ENCODE peak calls at places on chromosomes 1 and 21, in eight cellular contexts. One of them, this sample, is unnamed.

GRCh38 chr1:197042676-197043341 is 24.3 kb downstream of the F13B start:
- DNase-seq in activated T-cell treated with anti-CD3 and anti-CD28 coated beads for 24 hours: no peak
- DNase-seq in GDM1: no peak
- DNase-seq in NCI-H774: peak
- DNase-seq in pancreas: no peak
- DNase-seq in HCT116: no peak
- DNase-seq in HEK293T: no peak
- DNase-seq in posterior vena cava: no peak
- DNase-seq in this sample: no peak

GRCh38 chr1:37487619-37487984 is 13.2 kb downstream of the ZC3H12A start:
- DNase-seq in posterior vena cava: no peak
- DNase-seq in pancreas: no peak
- DNase-seq in activated T-cell treated with anti-CD3 and anti-CD28 coated beads for 24 hours: no peak
- DNase-seq in HCT116: no peak
- DNase-seq in GDM1: no peak
- DNase-seq in NCI-H774: no peak
- DNase-seq in HEK293T: no peak
- DNase-seq in this sample: no peak

GRCh38 chr1:81978945-81979344 is 178.2 kb downstream of the ADGRL2 start:
- DNase-seq in activated T-cell treated with anti-CD3 and anti-CD28 coated beads for 24 hours: no peak
- DNase-seq in HCT116: no peak
- DNase-seq in posterior vena cava: no peak
- DNase-seq in NCI-H774: no peak
- DNase-seq in GDM1: no peak
- DNase-seq in pancreas: no peak
- DNase-seq in HEK293T: no peak
- DNase-seq in this sample: no peak

GRCh38 chr1:206907304-206907991 is 10.2 kb downstream of the IL24 start:
- DNase-seq in HEK293T: peak
- DNase-seq in GDM1: no peak
- DNase-seq in pancreas: peak
- DNase-seq in posterior vena cava: peak
- DNase-seq in HCT116: no peak
- DNase-seq in NCI-H774: no peak
- DNase-seq in activated T-cell treated with anti-CD3 and anti-CD28 coated beads for 24 hours: no peak
- DNase-seq in this sample: no peak

GRCh38 chr1:51268675-51269033 is 32.6 kb downstream of the RNF11 start:
- DNase-seq in pancreas: no peak
- DNase-seq in HEK293T: no peak
- DNase-seq in activated T-cell treated with anti-CD3 and anti-CD28 coated beads for 24 hours: no peak
- DNase-seq in GDM1: no peak
- DNase-seq in posterior vena cava: no peak
- DNase-seq in NCI-H774: no peak
- DNase-seq in HCT116: no peak
- DNase-seq in this sample: no peak

GRCh38 chr1:196655494-196655893 is 3.7 kb downstream of the CFH start:
- DNase-seq in posterior vena cava: no peak
- DNase-seq in NCI-H774: no peak
- DNase-seq in GDM1: no peak
- DNase-seq in pancreas: no peak
- DNase-seq in HCT116: no peak
- DNase-seq in HEK293T: no peak
- DNase-seq in activated T-cell treated with anti-CD3 and anti-CD28 coated beads for 24 hours: no peak
- DNase-seq in this sample: no peak

GRCh38 chr1:34199927-34200326 is 23.2 kb downstream of the C1orf94 start:
- DNase-seq in NCI-H774: no peak
- DNase-seq in activated T-cell treated with anti-CD3 and anti-CD28 coated beads for 24 hours: no peak
- DNase-seq in pancreas: no peak
- DNase-seq in posterior vena cava: no peak
- DNase-seq in GDM1: no peak
- DNase-seq in HEK293T: no peak
- DNase-seq in HCT116: peak
- DNase-seq in this sample: no peak

GRCh38 chr1:60963167-60963909 is 119.0 kb upstream of the NFIA start:
- DNase-seq in GDM1: no peak
- DNase-seq in activated T-cell treated with anti-CD3 and anti-CD28 coated beads for 24 hours: no peak
- DNase-seq in pancreas: no peak
- DNase-seq in HEK293T: no peak
- DNase-seq in NCI-H774: no peak
- DNase-seq in HCT116: no peak
- DNase-seq in posterior vena cava: no peak
- DNase-seq in this sample: no peak

GRCh38 chr1:30872948-30873263 is 35.7 kb downstream of the SDC3 start:
- DNase-seq in NCI-H774: no peak
- DNase-seq in GDM1: no peak
- DNase-seq in HEK293T: no peak
- DNase-seq in posterior vena cava: no peak
- DNase-seq in activated T-cell treated with anti-CD3 and anti-CD28 coated beads for 24 hours: no peak
- DNase-seq in pancreas: no peak
- DNase-seq in HCT116: no peak
- DNase-seq in this sample: no peak

GRCh38 chr1:18557621-18558465 is 72.8 kb upstream of the PAX7 start:
- DNase-seq in HEK293T: no peak
- DNase-seq in NCI-H774: no peak
- DNase-seq in pancreas: no peak
- DNase-seq in activated T-cell treated with anti-CD3 and anti-CD28 coated beads for 24 hours: peak
- DNase-seq in GDM1: no peak
- DNase-seq in posterior vena cava: no peak
- DNase-seq in HCT116: no peak
- DNase-seq in this sample: peak

GRCh38 chr21:29209696-29210095 is 79.3 kb downstream of the MAP3K7CL start:
- DNase-seq in NCI-H774: no peak
- DNase-seq in activated T-cell treated with anti-CD3 and anti-CD28 coated beads for 24 hours: no peak
- DNase-seq in GDM1: no peak
- DNase-seq in posterior vena cava: no peak
- DNase-seq in pancreas: no peak
- DNase-seq in HEK293T: no peak
- DNase-seq in HCT116: no peak
- DNase-seq in this sample: no peak

GRCh38 chr1:153921803-153922075 is 1.0 kb downstream of the GATAD2B start:
- DNase-seq in activated T-cell treated with anti-CD3 and anti-CD28 coated beads for 24 hours: no peak
- DNase-seq in posterior vena cava: no peak
- DNase-seq in pancreas: no peak
- DNase-seq in HCT116: no peak
- DNase-seq in HEK293T: peak
- DNase-seq in GDM1: no peak
- DNase-seq in NCI-H774: no peak
- DNase-seq in this sample: peak

GRCh38 chr1:3668585-3669300 is 16.4 kb downstream of the TP73 start:
- DNase-seq in pancreas: peak
- DNase-seq in activated T-cell treated with anti-CD3 and anti-CD28 coated beads for 24 hours: no peak
- DNase-seq in posterior vena cava: peak
- DNase-seq in HCT116: peak
- DNase-seq in HEK293T: no peak
- DNase-seq in GDM1: no peak
- DNase-seq in NCI-H774: peak
- DNase-seq in this sample: peak

GRCh38 chr1:164440222-164440621 is 118.8 kb upstream of the PBX1 start:
- DNase-seq in activated T-cell treated with anti-CD3 and anti-CD28 coated beads for 24 hours: no peak
- DNase-seq in HCT116: no peak
- DNase-seq in posterior vena cava: no peak
- DNase-seq in GDM1: no peak
- DNase-seq in pancreas: no peak
- DNase-seq in NCI-H774: no peak
- DNase-seq in HEK293T: peak
- DNase-seq in this sample: no peak

GRCh38 chr1:53141487-53142055 is 867 bp downstream of the SLC1A7 start:
- DNase-seq in posterior vena cava: peak
- DNase-seq in activated T-cell treated with anti-CD3 and anti-CD28 coated beads for 24 hours: no peak
- DNase-seq in GDM1: no peak
- DNase-seq in HCT116: no peak
- DNase-seq in HEK293T: no peak
- DNase-seq in pancreas: no peak
- DNase-seq in NCI-H774: no peak
- DNase-seq in this sample: no peak

GRCh38 chr1:33286451-33287185 is 30.3 kb downstream of the ZNF362 start:
- DNase-seq in NCI-H774: no peak
- DNase-seq in HEK293T: no peak
- DNase-seq in HCT116: no peak
- DNase-seq in GDM1: no peak
- DNase-seq in activated T-cell treated with anti-CD3 and anti-CD28 coated beads for 24 hours: no peak
- DNase-seq in pancreas: peak
- DNase-seq in posterior vena cava: no peak
- DNase-seq in this sample: peak